ENCODE peak calls at places on chromosomes 16 and 17, in eight cellular contexts. One of them, this sample, is unnamed.

GRCh38 chr17:64212122-64212521 is 50.9 kb downstream of the TEX2 start:
- DNase-seq in HT1080: no peak
- DNase-seq in K562: no peak
- DNase-seq in Panc1: no peak
- DNase-seq in AG08396: peak
- DNase-seq in NCI-H69: no peak
- DNase-seq in HFFc6: peak
- DNase-seq in AG09319: no peak
- DNase-seq in this sample: no peak

GRCh38 chr16:86810062-86810461 is 231.7 kb downstream of the FOXL1 start:
- DNase-seq in HT1080: no peak
- DNase-seq in K562: no peak
- DNase-seq in Panc1: no peak
- DNase-seq in AG08396: no peak
- DNase-seq in NCI-H69: no peak
- DNase-seq in HFFc6: no peak
- DNase-seq in AG09319: no peak
- DNase-seq in this sample: no peak

GRCh38 chr17:79160980-79161621 is 86.5 kb downstream of the ENGASE start:
- DNase-seq in HT1080: peak
- DNase-seq in K562: no peak
- DNase-seq in Panc1: no peak
- DNase-seq in AG08396: no peak
- DNase-seq in NCI-H69: peak
- DNase-seq in HFFc6: no peak
- DNase-seq in AG09319: no peak
- DNase-seq in this sample: no peak

GRCh38 chr16:9901-10665 is 43.3 kb downstream of the POLR3K start:
- DNase-seq in HT1080: no peak
- DNase-seq in K562: no peak
- DNase-seq in Panc1: no peak
- DNase-seq in AG08396: no peak
- DNase-seq in NCI-H69: peak
- DNase-seq in HFFc6: no peak
- DNase-seq in AG09319: no peak
- DNase-seq in this sample: peak

GRCh38 chr16:66007717-66008116 is 358.8 kb upstream of the CDH5 start:
- DNase-seq in HT1080: peak
- DNase-seq in K562: no peak
- DNase-seq in Panc1: no peak
- DNase-seq in AG08396: peak
- DNase-seq in NCI-H69: no peak
- DNase-seq in HFFc6: peak
- DNase-seq in AG09319: peak
- DNase-seq in this sample: no peak

GRCh38 chr16:29743827-29744531 is 1.8 kb downstream of the C16orf54 start:
- DNase-seq in HT1080: no peak
- DNase-seq in K562: no peak
- DNase-seq in Panc1: no peak
- DNase-seq in AG08396: no peak
- DNase-seq in NCI-H69: no peak
- DNase-seq in HFFc6: no peak
- DNase-seq in AG09319: no peak
- DNase-seq in this sample: no peak

GRCh38 chr17:72477529-72477928 is 356.7 kb downstream of the SOX9 start:
- DNase-seq in HT1080: no peak
- DNase-seq in K562: no peak
- DNase-seq in Panc1: no peak
- DNase-seq in AG08396: no peak
- DNase-seq in NCI-H69: peak
- DNase-seq in HFFc6: no peak
- DNase-seq in AG09319: no peak
- DNase-seq in this sample: no peak

GRCh38 chr17:177155-177554 is 4.3 kb downstream of the DOC2B start:
- DNase-seq in HT1080: no peak
- DNase-seq in K562: no peak
- DNase-seq in Panc1: no peak
- DNase-seq in AG08396: no peak
- DNase-seq in NCI-H69: no peak
- DNase-seq in HFFc6: no peak
- DNase-seq in AG09319: no peak
- DNase-seq in this sample: no peak

This sample was measured in erythroblast.